ENCODE peak calls at places on chromosomes 13 and 19, in four cellular contexts. K is coronary artery, U is astrocyte of the spinal cord, L is Panc1. M is an unnamed sample.

GRCh38 chr13:77521194-77521593 is 14.3 kb upstream of the SCEL start:
- DNase-seq in K (no peak), U (peak), L (no peak), M (no peak)

GRCh38 chr19:18798384-18799352 is 7.6 kb upstream of the COMP start:
- DNase-seq in K (no peak), U (no peak), L (no peak), M (no peak)

GRCh38 chr13:48555441-48555840 is 22.6 kb upstream of the RCBTB2 start:
- DNase-seq in K (no peak), U (no peak), L (no peak), M (no peak)

GRCh38 chr19:38657633-38658222 is 10.3 kb downstream of the ACTN4 start:
- DNase-seq in K (no peak), U (peak), L (peak), M (peak)

GRCh38 chr19:45528149-45528743 is 21.0 kb downstream of the VASP start:
- DNase-seq in K (no peak), U (peak), L (no peak), M (no peak)

GRCh38 chr19:49431330-49431749 is 6.2 kb downstream of the GFY start:
- DNase-seq in K (no peak), U (no peak), L (no peak), M (no peak)

GRCh38 chr19:8332976-8333770 is 9.9 kb downstream of the KANK3 start:
- DNase-seq in K (no peak), U (no peak), L (no peak), M (no peak)

GRCh38 chr19:15200575-15201364 is at the start of gene NOTCH3:
- DNase-seq in K (no peak), U (no peak), L (no peak), M (no peak)

GRCh38 chr13:71864094-71864980 is 2.7 kb downstream of the DACH1 start:
- DNase-seq in K (no peak), U (peak), L (no peak), M (no peak)

GRCh38 chr19:18832331-18833140 is 777 bp downstream of the UPF1 start:
- DNase-seq in K (no peak), U (no peak), L (no peak), M (no peak)

GRCh38 chr13:75861786-75862185 is 225.7 kb downstream of the LMO7 start:
- DNase-seq in K (no peak), U (no peak), L (no peak), M (no peak)

GRCh38 chr19:45468159-45468651 is 409 bp downstream of the FOSB start:
- DNase-seq in K (peak), U (no peak), L (no peak), M (no peak)

GRCh38 chr13:102770435-102770834 is 3.2 kb downstream of the TEX30 start:
- DNase-seq in K (no peak), U (no peak), L (no peak), M (no peak)

GRCh38 chr19:44848036-44848804 is 2.1 kb downstream of the NECTIN2 start:
- DNase-seq in K (peak), U (peak), L (no peak), M (no peak)

GRCh38 chr19:49336482-49337266 is 1.5 kb downstream of the CD37 start:
- DNase-seq in K (peak), U (no peak), L (no peak), M (no peak)

GRCh38 chr19:16825312-16826168 is 3.7 kb upstream of the SIN3B start:
- DNase-seq in K (no peak), U (peak), L (no peak), M (no peak)

GRCh38 chr13:50561774-50562173 is 281.7 kb downstream of the DLEU7 start:
- DNase-seq in K (no peak), U (no peak), L (no peak), M (no peak)

GRCh38 chr13:75913925-75914324 is 277.8 kb downstream of the LMO7 start:
- DNase-seq in K (no peak), U (no peak), L (no peak), M (no peak)

GRCh38 chr19:15556634-15557181 is 48.4 kb downstream of the CYP4F22 start:
- DNase-seq in K (no peak), U (no peak), L (no peak), M (no peak)

GRCh38 chr19:5155586-5156210 is 184.9 kb downstream of the PTPRS start:
- DNase-seq in K (no peak), U (no peak), L (no peak), M (no peak)

GRCh38 chr13:19156013-19156825 is 25.4 kb downstream of the TUBA3C start:
- DNase-seq in K (peak), U (no peak), L (no peak), M (no peak)

GRCh38 chr13:98606296-98606695 is 29.4 kb upstream of the STK24 start:
- DNase-seq in K (no peak), U (no peak), L (no peak), M (no peak)

GRCh38 chr13:79837741-79838450 is 356.9 kb downstream of the NDFIP2 start:
- DNase-seq in K (no peak), U (peak), L (no peak), M (no peak)

GRCh38 chr13:44068737-44069136 is 189.0 kb downstream of the LACC1 start:
- DNase-seq in K (no peak), U (peak), L (no peak), M (no peak)

GRCh38 chr19:19409235-19410030 is 4.0 kb downstream of the GATAD2A start:
- DNase-seq in K (no peak), U (no peak), L (no peak), M (no peak)

GRCh38 chr13:106587787-106588186 is 19.9 kb upstream of the ARGLU1 start:
- DNase-seq in K (no peak), U (no peak), L (no peak), M (no peak)

DNA sequence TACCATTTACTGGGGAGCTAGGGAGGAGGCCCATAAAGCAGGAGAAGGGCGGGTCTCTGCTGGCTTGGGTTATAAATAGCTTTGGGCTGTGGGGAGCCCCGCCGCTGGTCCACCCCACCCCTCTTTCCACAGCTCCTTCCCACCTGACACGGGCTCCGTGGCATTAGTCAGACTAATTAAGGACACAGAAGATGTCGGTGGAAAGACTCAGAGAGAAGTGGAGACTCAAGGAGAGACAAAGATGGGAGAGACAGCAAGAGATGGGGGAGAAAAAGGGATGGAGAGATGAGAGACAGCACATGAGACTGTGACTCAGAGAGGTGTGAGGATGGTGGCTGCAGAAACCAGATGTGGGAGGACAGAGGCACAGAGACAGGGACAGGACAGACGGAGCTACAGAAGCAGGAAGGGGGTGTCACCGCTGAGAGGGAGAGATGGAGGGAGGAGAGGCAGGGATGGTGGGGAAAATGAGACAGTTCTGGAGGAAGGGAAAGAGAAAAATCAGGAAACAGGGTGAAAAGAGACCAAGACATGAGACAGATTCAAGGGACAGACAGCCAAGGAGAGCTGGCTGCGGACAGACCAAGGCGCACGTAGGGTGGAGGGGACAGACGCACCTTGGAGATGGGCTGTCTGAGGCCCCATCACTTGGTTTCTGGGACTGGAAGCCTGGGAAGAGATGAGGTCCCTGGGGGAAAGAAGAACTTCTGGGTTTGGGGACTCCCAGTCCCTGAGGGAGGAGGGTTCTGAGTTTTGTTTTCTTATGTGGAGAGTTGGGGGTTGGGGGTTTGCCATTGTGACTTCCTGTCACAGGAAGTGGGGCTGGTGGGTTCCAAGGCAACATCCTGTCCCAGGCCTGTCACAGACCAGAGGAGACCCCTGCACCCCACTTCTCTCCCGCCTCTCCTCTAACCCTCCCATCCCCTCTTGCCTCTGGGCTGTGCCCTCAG is 4.1 kb downstream of the ARHGEF1 start:
- DNase-seq in K (no peak), U (no peak), L (no peak), M (no peak)
- H3K4me3 ChIP-seq in K (no peak), U (no peak), L (no peak), M (no peak)

GRCh38 chr19:1400281-1401137 is 833 bp downstream of the GAMT start:
- DNase-seq in K (no peak), U (no peak), L (no peak), M (no peak)

GRCh38 chr19:1401138-1401888 is at the start of gene GAMT:
- DNase-seq in K (no peak), U (no peak), L (no peak), M (no peak)

GRCh38 chr19:1402411-1403070 is 1.2 kb upstream of the GAMT start:
- DNase-seq in K (no peak), U (no peak), L (no peak), M (no peak)

GRCh38 chr19:1399745-1400144 is 1.6 kb downstream of the GAMT start:
- DNase-seq in K (no peak), U (no peak), L (no peak), M (no peak)

DNA sequence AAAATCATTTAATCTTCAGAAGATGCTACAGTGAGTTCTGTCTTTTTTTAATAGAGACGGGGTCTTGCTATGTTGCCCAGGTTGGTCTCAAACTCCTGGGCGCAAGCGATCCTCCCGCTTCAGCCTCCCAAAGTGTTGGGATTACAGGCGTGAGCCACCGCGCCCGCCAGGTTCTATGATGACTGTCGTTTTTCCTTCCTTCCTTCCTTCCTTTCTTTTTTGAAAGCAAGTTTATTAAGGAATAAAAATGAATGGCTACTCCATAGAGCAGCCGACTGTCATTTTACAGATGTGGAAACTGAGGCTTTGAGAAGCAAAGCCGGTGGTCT is 511 bp upstream of the GAMT start:
- DNase-seq in K (no peak), U (no peak), L (no peak), M (no peak)
- H3K4me3 ChIP-seq in K (peak), U (peak), L (peak), M (peak)

DNA sequence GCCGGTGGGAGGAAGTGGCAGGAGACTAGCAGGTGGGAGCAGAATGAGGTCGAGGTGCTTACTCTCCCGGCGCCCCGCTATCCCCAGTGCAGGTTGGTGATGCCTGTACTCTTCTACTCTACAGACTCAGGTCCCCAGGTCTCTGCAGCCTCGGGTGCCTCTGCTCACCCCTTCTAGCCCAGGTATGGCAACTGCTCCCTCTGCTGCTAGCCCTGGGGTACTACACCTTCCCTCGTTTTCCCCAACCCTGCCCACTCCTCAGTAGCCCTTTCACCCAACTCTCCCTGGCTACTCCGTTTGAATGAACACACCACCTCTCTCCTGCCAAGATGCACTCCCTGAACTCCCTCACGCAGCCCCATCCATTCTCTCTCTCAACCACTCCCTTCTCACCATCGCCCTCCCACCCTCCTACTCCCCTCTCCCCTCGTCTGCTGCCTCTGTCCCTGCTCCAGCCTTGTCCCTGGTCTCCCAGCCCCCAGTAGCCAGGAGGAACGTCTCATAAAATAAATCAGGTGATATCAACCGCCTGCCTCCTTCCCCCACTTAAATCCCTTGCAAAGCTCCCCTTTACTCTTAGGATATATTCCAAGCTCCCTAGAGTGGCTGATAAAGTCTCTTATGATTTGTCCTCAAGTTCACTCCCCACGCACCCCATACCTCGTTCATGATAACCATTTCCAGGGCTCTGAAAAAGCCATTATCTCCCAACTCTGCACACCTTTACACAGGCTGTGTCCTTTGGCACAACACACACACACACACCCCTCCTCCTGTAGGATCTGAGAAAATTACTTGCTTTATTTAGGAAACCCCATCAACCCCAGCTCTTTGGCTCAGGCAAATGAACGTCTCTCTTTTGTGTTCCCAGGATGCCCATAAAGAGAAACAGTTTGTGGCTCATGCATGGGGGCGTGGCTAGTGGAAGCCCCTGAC is 8.2 kb upstream of the MEIS3 start:
- DNase-seq in K (no peak), U (peak), L (peak), M (no peak)
- H3K4me3 ChIP-seq in K (peak), U (peak), L (peak), M (peak)

GRCh38 chr13:37918116-37919100 is 48.8 kb upstream of the TRPC4 start:
- DNase-seq in K (no peak), U (no peak), L (no peak), M (no peak)
- H3K4me3 ChIP-seq in K (peak), U (no peak), L (no peak), M (no peak)

DNA sequence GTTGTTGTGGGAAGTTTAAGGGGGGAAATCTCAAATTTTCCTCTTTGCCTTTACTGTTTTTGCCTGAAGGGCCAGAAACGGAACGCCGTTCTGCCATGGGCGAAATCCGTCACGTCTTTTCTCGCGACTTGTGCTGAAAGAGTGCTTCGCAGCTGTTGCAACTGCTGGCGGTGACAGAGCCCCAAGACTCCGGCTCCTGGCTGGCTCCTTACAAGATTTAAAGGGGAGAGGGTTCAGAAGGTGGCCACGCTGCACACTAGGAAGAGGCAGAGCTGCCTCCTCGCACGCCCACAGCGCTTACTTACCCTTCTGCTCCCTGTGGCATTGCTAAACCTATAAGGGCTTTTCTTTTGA is 320.3 kb downstream of the ZNF536 start:
- DNase-seq in K (no peak), U (no peak), L (no peak), M (no peak)
- H3K4me3 ChIP-seq in K (peak), U (no peak), L (no peak), M (no peak)

GRCh38 chr19:34255546-34255945 is 1.2 kb downstream of the GARRE1 start:
- DNase-seq in K (no peak), U (no peak), L (no peak), M (no peak)
- H3K4me3 ChIP-seq in K (peak), U (peak), L (peak), M (peak)